ENCODE peak calls at places on chromosomes 2 and 18, in eight cellular contexts. L, B, N, K, W, T, Z and H are unnamed samples.
A peak's percentile ranks its signal among the peaks of the same experiment; 100 is the strongest.

GRCh38 chr2:182866095-182866460 is 359 bp downstream of the FRZB start:
- DNase-seq in L (peak; percentile 1), B (no peak), N (peak; percentile 7), K (peak; percentile 7), W (no peak), T (peak; percentile 58), Z (peak; percentile 30), H (no peak)

GRCh38 chr2:238700122-238700457 is 147.8 kb upstream of the TWIST2 start:
- DNase-seq in L (no peak), B (no peak), N (peak; percentile 78), K (no peak), W (no peak), T (no peak), Z (no peak), H (no peak)

GRCh38 chr2:182445566-182445965 is 18.7 kb upstream of the PDE1A start:
- DNase-seq in L (no peak), B (no peak), N (peak; percentile 24), K (no peak), W (no peak), T (no peak), Z (no peak), H (no peak)

GRCh38 chr2:47097563-47097962 is 57.5 kb downstream of the STPG4 start:
- DNase-seq in L (no peak), B (no peak), N (no peak), K (no peak), W (no peak), T (no peak), Z (no peak), H (no peak)

GRCh38 chr2:127516031-127516430 is 10.3 kb downstream of the IWS1 start:
- DNase-seq in L (no peak), B (no peak), N (peak; percentile 15), K (peak; percentile 91), W (no peak), T (no peak), Z (no peak), H (no peak)

GRCh38 chr18:58338961-58339722 is 289.7 kb downstream of the ALPK2 start:
- DNase-seq in L (no peak), B (no peak), N (peak; percentile 38), K (no peak), W (no peak), T (peak; percentile 16), Z (peak; percentile 38), H (peak; percentile 40)

GRCh38 chr18:32769242-32770180 is 3.3 kb downstream of the KLHL14 start:
- DNase-seq in L (no peak), B (no peak), N (no peak), K (no peak), W (no peak), T (peak; percentile 33), Z (peak; percentile 29), H (no peak)

GRCh38 chr2:65231892-65232477 is 4.4 kb downstream of the ACTR2 start:
- DNase-seq in L (peak; percentile 52), B (no peak), N (peak; percentile 90), K (no peak), W (no peak), T (no peak), Z (no peak), H (peak; percentile 42)

GRCh38 chr2:208222351-208222750 is 32.5 kb downstream of the IDH1 start:
- DNase-seq in L (no peak), B (no peak), N (peak; percentile 61), K (no peak), W (no peak), T (no peak), Z (no peak), H (peak; percentile 22)

GRCh38 chr2:238155051-238155760 is 3.6 kb upstream of the ERFE start:
- DNase-seq in L (no peak), B (no peak), N (peak; percentile 67), K (no peak), W (no peak), T (no peak), Z (no peak), H (peak; percentile 71)

GRCh38 chr2:26068602-26069298 is 34.9 kb downstream of the RAB10 start:
- DNase-seq in L (peak; percentile 91), B (peak; percentile 53), N (peak; percentile 92), K (peak; percentile 32), W (peak; percentile 57), T (no peak), Z (no peak), H (peak; percentile 74)

GRCh38 chr2:3729786-3730185 is 26.4 kb downstream of the DCDC2C start:
- DNase-seq in L (no peak), B (no peak), N (no peak), K (no peak), W (no peak), T (no peak), Z (no peak), H (no peak)

GRCh38 chr2:18987021-18987420 is 371.4 kb downstream of the OSR1 start:
- DNase-seq in L (no peak), B (no peak), N (no peak), K (no peak), W (no peak), T (no peak), Z (no peak), H (no peak)

GRCh38 chr2:145692971-145693478 is 1173.1 kb upstream of the ZEB2 start:
- DNase-seq in L (no peak), B (peak; percentile 35), N (peak; percentile 99), K (peak; percentile 6), W (no peak), T (no peak), Z (no peak), H (peak; percentile 89)

GRCh38 chr2:219675206-219675605 is 47.8 kb downstream of the SLC4A3 start:
- DNase-seq in L (no peak), B (no peak), N (no peak), K (no peak), W (no peak), T (no peak), Z (no peak), H (no peak)